ENCODE peak calls at places on chromosomes 4 and X, in nine cellular contexts. U is astrocyte of the cerebellum; H is stromal cell of bone marrow; K is H9; B is stimulated activated CD8-positive, alpha-beta memory T cell treated with anti-CD3 and anti-CD28 coated beads, Interleukin-15, amount 100 ng/mL, for 4 hours; T is stimulated activated CD4-positive, alpha-beta T cell treated with anti-CD3 and anti-CD28 coated beads, Interleukin-4, amount 100 ng/mL, for 4 hours; W is esophagus squamous epithelium; M is activated CD8-positive, alpha-beta memory T cell treated with anti-CD3 and anti-CD28 coated beads for 1 hour; D is cardiac muscle cell. J is an unnamed sample.
A peak's percentile ranks its signal among the peaks of the same experiment; 100 is the strongest.

GRCh38 chr4:168386002-168386401 is 67.5 kb upstream of the DDX60 start:
- DNase-seq in U (no peak), H (no peak), K (no peak), B (no peak), T (no peak), W (no peak), M (no peak), D (peak; percentile 10), J (no peak)

GRCh38 chr4:18689308-18689915 is 667.9 kb upstream of the LCORL start:
- DNase-seq in U (peak; percentile 70), H (peak; percentile 31), K (peak; percentile 46), B (no peak), T (peak; percentile 5), W (no peak), M (no peak), D (peak; percentile 77), J (no peak)

GRCh38 chr4:3352918-3353594 is 60.2 kb downstream of the RGS12 start:
- DNase-seq in U (no peak), H (no peak), K (no peak), B (no peak), T (no peak), W (no peak), M (no peak), D (no peak), J (no peak)

GRCh38 chr4:148978301-148978700 is 536.1 kb upstream of the NR3C2 start:
- DNase-seq in U (no peak), H (no peak), K (no peak), B (no peak), T (no peak), W (no peak), M (no peak), D (no peak), J (no peak)

GRCh38 chr4:8472689-8473197 is 32.2 kb downstream of the TRMT44 start:
- DNase-seq in U (peak; percentile 97), H (peak; percentile 73), K (no peak), B (no peak), T (no peak), W (no peak), M (no peak), D (peak; percentile 97), J (no peak)

GRCh38 chr4:108018038-108018883 is 28.6 kb downstream of the HADH start:
- DNase-seq in U (peak; percentile 57), H (peak; percentile 67), K (peak; percentile 76), B (peak; percentile 72), T (peak; percentile 81), W (no peak), M (peak; percentile 65), D (peak; percentile 83), J (peak; percentile 72)

GRCh38 chr4:15003441-15003890 is 1.2 kb downstream of the CPEB2 start:
- DNase-seq in U (no peak), H (no peak), K (peak; percentile 52), B (peak; percentile 19), T (peak; percentile 66), W (no peak), M (no peak), D (peak; percentile 53), J (peak; percentile 34)

GRCh38 chrX:17740137-17741122 is 3.1 kb downstream of the SCML1 start:
- DNase-seq in U (no peak), H (no peak), K (no peak), B (no peak), T (no peak), W (no peak), M (no peak), D (no peak), J (no peak)

GRCh38 chrX:68647156-68647957 is at the start of gene STARD8:
- DNase-seq in U (no peak), H (peak; percentile 23), K (peak; percentile 60), B (no peak), T (no peak), W (no peak), M (no peak), D (peak; percentile 66), J (no peak)

GRCh38 chrX:105822138-105823091 is at the start of gene NRK:
- DNase-seq in U (no peak), H (no peak), K (peak; percentile 51), B (no peak), T (no peak), W (no peak), M (no peak), D (peak; percentile 55), J (no peak)

GRCh38 chr4:137531951-137532868 is at the start of gene PCDH18:
- DNase-seq in U (peak; percentile 97), H (peak; percentile 99), K (peak; percentile 91), B (no peak), T (no peak), W (peak; percentile 4), M (no peak), D (peak; percentile 98), J (no peak)

GRCh38 chr4:60718874-60719273 is 481.3 kb upstream of the ADGRL3 start:
- DNase-seq in U (no peak), H (no peak), K (no peak), B (no peak), T (no peak), W (no peak), M (no peak), D (no peak), J (no peak)

GRCh38 chr4:90486346-90486745 is 359.2 kb downstream of the CCSER1 start:
- DNase-seq in U (no peak), H (no peak), K (no peak), B (no peak), T (no peak), W (no peak), M (no peak), D (no peak), J (no peak)

GRCh38 chr4:184849184-184849583 is 23.4 kb upstream of the ACSL1 start:
- DNase-seq in U (no peak), H (no peak), K (no peak), B (no peak), T (no peak), W (no peak), M (no peak), D (no peak), J (no peak)

GRCh38 chr4:188031751-188032150 is 36.2 kb downstream of the ZFP42 start:
- DNase-seq in U (no peak), H (no peak), K (peak; percentile 68), B (no peak), T (no peak), W (no peak), M (no peak), D (no peak), J (no peak)

GRCh38 chr4:94530073-94530472 is 78.3 kb downstream of the PDLIM5 start:
- DNase-seq in U (no peak), H (no peak), K (no peak), B (no peak), T (no peak), W (no peak), M (no peak), D (no peak), J (no peak)